ENCODE peak calls at places on chromosome 11, in four cellular contexts. P is GM12878, R is K562, E is HepG2. W is an unnamed sample.
A peak's percentile ranks its signal among the peaks of the same experiment; 100 is the strongest.

GRCh38 chr11:68677432-68677831 is 6.9 kb upstream of the GAL start:
- DNase-seq in P (no peak), R (peak; percentile 66), E (peak; percentile 51), W (no peak)

GRCh38 chr11:3155691-3156258 is 9.3 kb downstream of the OSBPL5 start:
- DNase-seq in P (no peak), R (no peak), E (no peak), W (no peak)

GRCh38 chr11:132202621-132203020 is 832.2 kb downstream of the NTM start:
- DNase-seq in P (no peak), R (no peak), E (no peak), W (no peak)

GRCh38 chr11:68855205-68855978 is 13.7 kb upstream of the CPT1A start:
- DNase-seq in P (no peak), R (no peak), E (no peak), W (peak; percentile 41)

GRCh38 chr11:125263268-125263790 is 98.8 kb downstream of the PKNOX2 start:
- DNase-seq in P (no peak), R (no peak), E (peak; percentile 69), W (peak; percentile 30)

GRCh38 chr11:34655335-34656008 is 34.6 kb downstream of the EHF start:
- DNase-seq in P (no peak), R (no peak), E (peak; percentile 59), W (no peak)

GRCh38 chr11:61445535-61445934 is 15.6 kb downstream of the SDHAF2 start:
- DNase-seq in P (no peak), R (no peak), E (no peak), W (no peak)

GRCh38 chr11:57761301-57762234 is at the start of gene CTNND1:
- DNase-seq in P (peak; percentile 77), R (peak; percentile 66), E (peak; percentile 97), W (peak; percentile 91)

GRCh38 chr11:72569966-72570892 is 104.0 kb downstream of the PDE2A start:
- DNase-seq in P (no peak), R (no peak), E (no peak), W (no peak)

GRCh38 chr11:84817998-84818397 is 809.1 kb downstream of the DLG2 start:
- DNase-seq in P (no peak), R (no peak), E (no peak), W (no peak)

DNA sequence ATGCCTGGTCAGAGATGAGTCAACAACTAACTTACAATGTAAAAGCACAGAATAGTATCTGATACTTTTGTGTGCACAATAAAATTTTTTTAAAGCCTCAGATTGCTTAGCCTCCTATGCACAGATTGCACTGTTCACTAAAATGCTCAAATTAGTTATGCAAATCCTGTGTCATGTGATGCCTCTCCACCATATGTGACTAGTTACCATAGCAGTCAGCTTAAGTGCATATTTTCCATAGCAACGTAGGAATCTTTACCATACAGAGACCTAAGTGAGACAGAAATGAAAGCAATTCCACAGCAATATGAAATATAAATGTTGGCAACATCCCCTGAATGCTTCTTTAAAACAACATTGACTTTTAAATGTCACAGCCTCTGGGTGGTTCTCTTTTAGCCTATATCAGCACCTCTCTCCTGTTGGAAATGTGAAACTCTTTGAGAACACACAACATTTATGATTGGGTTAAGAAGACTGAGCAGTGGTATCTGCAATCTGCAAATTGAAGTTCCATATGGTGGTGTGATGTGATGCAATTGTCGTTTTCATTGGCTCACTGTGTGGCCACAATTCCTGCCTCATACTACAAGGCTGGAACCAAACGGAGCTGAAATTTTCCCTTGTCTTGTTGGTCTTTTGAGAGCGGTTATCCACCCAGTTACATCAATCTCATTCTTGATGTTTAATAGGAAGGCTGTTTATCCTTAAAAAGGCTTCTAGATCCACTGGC is 814.6 kb downstream of the DLG2 start:
- DNase-seq in P (no peak), R (no peak), E (no peak), W (no peak)
- TF ChIP-seq TARDBP in P (no peak), R (no peak), E (no peak), W (no peak)

DNA sequence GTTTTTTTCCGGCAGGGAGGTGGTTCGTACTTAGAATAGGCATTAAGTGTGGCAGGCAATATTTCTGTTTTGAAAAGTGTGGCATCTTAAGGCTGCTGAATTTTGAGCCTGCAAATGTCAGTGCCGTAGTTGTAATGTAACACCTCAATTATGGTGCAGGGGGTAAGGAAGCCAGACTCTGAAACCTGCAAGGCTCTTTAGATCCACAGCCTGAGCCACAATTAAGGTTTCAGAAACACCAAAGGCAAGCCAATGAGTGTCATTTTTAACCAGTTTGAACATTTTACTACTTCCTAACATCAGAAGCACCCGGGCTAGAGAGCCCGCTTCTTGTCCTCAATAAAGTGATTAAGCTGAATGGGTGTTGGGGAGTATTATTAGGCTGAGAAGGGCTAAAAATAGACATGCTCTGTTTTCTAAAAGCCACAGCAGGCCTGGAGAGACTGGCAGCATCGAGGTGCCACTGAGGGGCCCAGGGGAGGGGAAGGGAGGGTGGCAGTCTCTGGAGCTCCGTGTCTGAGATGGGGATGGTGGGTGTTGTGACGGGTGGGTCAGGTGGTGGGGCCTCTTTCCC is 113.4 kb downstream of the ZBTB16 start:
- DNase-seq in P (no peak), R (no peak), E (no peak), W (no peak)
- TF ChIP-seq TARDBP in P (no peak), R (no peak), E (no peak), W (no peak)

DNA sequence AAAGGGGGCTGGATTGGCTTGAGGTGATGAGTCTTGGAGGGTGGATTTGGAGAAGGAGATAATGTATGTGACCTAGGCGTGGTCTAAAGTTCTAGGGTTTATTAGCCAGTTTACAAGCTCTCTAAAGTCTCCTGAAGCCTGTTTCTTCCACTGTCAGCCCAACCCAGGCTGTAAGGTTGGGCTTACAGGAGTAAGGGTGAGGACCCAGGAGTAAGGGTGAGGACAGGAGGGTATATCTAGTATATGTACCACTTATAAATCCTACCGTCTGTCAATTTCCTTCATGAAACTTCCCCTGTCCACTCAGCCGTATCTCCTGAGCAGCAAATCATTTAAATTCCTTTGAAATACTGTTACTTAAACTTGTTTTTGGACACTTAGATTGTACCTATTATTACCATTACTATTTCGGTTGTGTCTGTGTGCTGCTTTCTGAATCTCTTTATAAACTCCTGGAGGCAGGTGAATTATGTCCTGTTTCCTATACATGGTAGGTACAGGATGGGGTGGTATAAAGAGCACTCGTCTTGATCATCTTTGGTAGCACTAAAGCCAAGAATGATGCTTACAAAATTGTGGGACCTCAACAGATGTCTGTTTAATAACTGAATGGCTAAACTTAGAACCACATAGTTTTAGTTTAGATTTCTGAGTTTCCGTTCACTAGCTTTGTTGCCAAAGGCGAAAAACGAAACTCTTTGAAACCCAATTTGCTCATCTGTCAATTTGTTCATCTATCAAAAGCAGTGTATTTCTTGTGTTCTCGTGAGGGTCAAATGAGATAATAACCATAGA is 192.0 kb downstream of the GRIK4 start:
- DNase-seq in P (peak; percentile 77), R (no peak), E (no peak), W (no peak)
- TF ChIP-seq TARDBP in P (no peak), R (no peak), E (no peak), W (no peak)

GRCh38 chr11:45647329-45647728 is 18.1 kb downstream of the CHST1 start:
- DNase-seq in P (no peak), R (no peak), E (no peak), W (no peak)

GRCh38 chr11:45644981-45645889 is 20.2 kb downstream of the CHST1 start:
- DNase-seq in P (no peak), R (no peak), E (no peak), W (no peak)

GRCh38 chr11:45647786-45648185 is 17.6 kb downstream of the CHST1 start:
- DNase-seq in P (no peak), R (no peak), E (no peak), W (no peak)

GRCh38 chr11:45648931-45649330 is 16.5 kb downstream of the CHST1 start:
- DNase-seq in P (no peak), R (no peak), E (no peak), W (no peak)

GRCh38 chr11:45646275-45646970 is 19.0 kb downstream of the CHST1 start:
- DNase-seq in P (peak; percentile 7), R (no peak), E (no peak), W (no peak)
- TF ChIP-seq TARDBP in P (no peak), R (no peak), E (no peak), W (no peak)

GRCh38 chr11:70159612-70160570 is 43.2 kb upstream of the FADD start:
- DNase-seq in P (no peak), R (no peak), E (no peak), W (no peak)
- TF ChIP-seq TARDBP in P (no peak), R (no peak), E (no peak), W (no peak)